ENCODE peak calls at places on chromosomes 4 and X, in nine cellular contexts. N is AG08396; T is GM20000; G is fibroblast of the aortic adventitia; Q is ACHN; J is nephron progenitor cell; Z is RCC 7860; U is small intestine; L is activated T-cell treated with anti-CD3 and anti-CD28 coated beads, Interleukin-2, amount 50 U/mL, for 1 hour. R is an unnamed sample.

GRCh38 chrX:97167333-97167732 is 283.6 kb downstream of the RPA4 start:
- DNase-seq in N (no peak), T (no peak), G (no peak), Q (no peak), J (no peak), Z (no peak), U (no peak), L (no peak), R (no peak)

GRCh38 chr4:186957952-186958555 is 234.4 kb upstream of the FAT1 start:
- DNase-seq in N (no peak), T (no peak), G (no peak), Q (no peak), J (no peak), Z (peak; percentile 33), U (no peak), L (no peak), R (no peak)

GRCh38 chr4:76498550-76498949 is 63.5 kb downstream of the SHROOM3 start:
- DNase-seq in N (no peak), T (no peak), G (peak; percentile 11), Q (no peak), J (no peak), Z (no peak), U (peak; percentile 74), L (no peak), R (no peak)

GRCh38 chrX:10900585-10901289 is 210.4 kb upstream of the HCCS start:
- DNase-seq in N (no peak), T (no peak), G (peak; percentile 76), Q (peak; percentile 57), J (no peak), Z (peak; percentile 62), U (peak; percentile 12), L (no peak), R (no peak)

GRCh38 chr4:138960175-138960710 is 55.3 kb upstream of the NOCT start:
- DNase-seq in N (no peak), T (no peak), G (no peak), Q (no peak), J (no peak), Z (no peak), U (no peak), L (no peak), R (no peak)

GRCh38 chrX:112644713-112645112 is 35.0 kb downstream of the LHFPL1 start:
- DNase-seq in N (no peak), T (no peak), G (no peak), Q (no peak), J (no peak), Z (no peak), U (no peak), L (no peak), R (no peak)

GRCh38 chrX:2642146-2642545 is 48.9 kb upstream of the CD99 start:
- DNase-seq in N (no peak), T (no peak), G (no peak), Q (no peak), J (no peak), Z (no peak), U (no peak), L (no peak), R (no peak)

GRCh38 chr4:146978641-146979040 is 33.0 kb upstream of the TTC29 start:
- DNase-seq in N (no peak), T (no peak), G (no peak), Q (no peak), J (no peak), Z (no peak), U (no peak), L (no peak), R (no peak)

GRCh38 chrX:9911479-9911878 is 55.7 kb upstream of the CLDN34 start:
- DNase-seq in N (no peak), T (no peak), G (no peak), Q (no peak), J (no peak), Z (no peak), U (no peak), L (no peak), R (no peak)

GRCh38 chrX:16517206-16517605 is 132.8 kb upstream of the S100G start:
- DNase-seq in N (no peak), T (no peak), G (no peak), Q (no peak), J (no peak), Z (no peak), U (peak; percentile 20), L (no peak), R (no peak)

GRCh38 chr4:145792429-145792828 is 112.5 kb downstream of the C4orf51 start:
- DNase-seq in N (no peak), T (no peak), G (no peak), Q (no peak), J (no peak), Z (no peak), U (no peak), L (no peak), R (no peak)

GRCh38 chrX:121260568-121261240 is 213.3 kb downstream of the GLUD2 start:
- DNase-seq in N (no peak), T (no peak), G (no peak), Q (no peak), J (no peak), Z (no peak), U (no peak), L (no peak), R (no peak)

GRCh38 chrX:9378980-9379696 is 85.7 kb upstream of the TBL1X start:
- DNase-seq in N (no peak), T (no peak), G (peak; percentile 17), Q (no peak), J (no peak), Z (no peak), U (no peak), L (no peak), R (no peak)

GRCh38 chr4:65597697-65598096 is 72.6 kb downstream of the EPHA5 start:
- DNase-seq in N (no peak), T (no peak), G (no peak), Q (no peak), J (no peak), Z (no peak), U (no peak), L (no peak), R (no peak)

GRCh38 chrX:3638280-3638873 is 75.1 kb downstream of the PRKX start:
- DNase-seq in N (peak; percentile 58), T (peak; percentile 12), G (peak; percentile 60), Q (peak; percentile 29), J (peak; percentile 74), Z (peak; percentile 3), U (peak; percentile 38), L (peak; percentile 39), R (no peak)

GRCh38 chrX:68454476-68455150 is 21.3 kb upstream of the OPHN1 start:
- DNase-seq in N (no peak), T (no peak), G (no peak), Q (no peak), J (no peak), Z (no peak), U (no peak), L (no peak), R (no peak)

GRCh38 chrX:20461576-20461975 is 194.9 kb upstream of the RPS6KA3 start:
- DNase-seq in N (peak; percentile 7), T (no peak), G (peak; percentile 4), Q (peak; percentile 71), J (peak; percentile 4), Z (peak; percentile 85), U (no peak), L (no peak), R (no peak)

GRCh38 chrX:24395775-24396174 is 35.3 kb downstream of the SUPT20HL1 start:
- DNase-seq in N (peak; percentile 77), T (peak; percentile 50), G (peak; percentile 87), Q (peak; percentile 32), J (peak; percentile 56), Z (peak; percentile 31), U (peak; percentile 69), L (no peak), R (no peak)

GRCh38 chr4:123731009-123731408 is 334.4 kb downstream of the SPRY1 start:
- DNase-seq in N (no peak), T (no peak), G (no peak), Q (no peak), J (no peak), Z (no peak), U (no peak), L (no peak), R (no peak)

GRCh38 chr4:61828960-61829359 is 628.8 kb downstream of the ADGRL3 start:
- DNase-seq in N (no peak), T (no peak), G (no peak), Q (no peak), J (no peak), Z (no peak), U (peak; percentile 33), L (no peak), R (no peak)

GRCh38 chr4:13285336-13285735 is 198.8 kb downstream of the RAB28 start:
- DNase-seq in N (no peak), T (no peak), G (no peak), Q (no peak), J (no peak), Z (no peak), U (no peak), L (no peak), R (no peak)

GRCh38 chr4:186676531-186677158 is 47.0 kb downstream of the FAT1 start:
- DNase-seq in N (peak; percentile 58), T (no peak), G (peak; percentile 78), Q (peak; percentile 91), J (no peak), Z (peak; percentile 84), U (no peak), L (no peak), R (no peak)

GRCh38 chr4:152981842-152982241 is 45.7 kb downstream of the FHDC1 start:
- DNase-seq in N (no peak), T (no peak), G (no peak), Q (no peak), J (no peak), Z (peak; percentile 64), U (peak; percentile 37), L (no peak), R (no peak)

GRCh38 chrX:153580700-153581386 is 18.1 kb downstream of the CCNQ start:
- DNase-seq in N (no peak), T (no peak), G (no peak), Q (no peak), J (peak; percentile 39), Z (no peak), U (no peak), L (no peak), R (no peak)

GRCh38 chr4:105471566-105472176 is 2.2 kb downstream of the PPA2 start:
- DNase-seq in N (peak; percentile 65), T (peak; percentile 77), G (peak; percentile 82), Q (peak; percentile 77), J (peak; percentile 58), Z (peak; percentile 47), U (peak; percentile 84), L (peak; percentile 53), R (no peak)

GRCh38 chrX:113157496-113157895 is 316.9 kb upstream of the AMOT start:
- DNase-seq in N (no peak), T (no peak), G (no peak), Q (no peak), J (no peak), Z (no peak), U (no peak), L (no peak), R (no peak)

R was measured in lower lobe of right lung.